ENCODE peak calls at places on chromosomes 12 and 14, in nine cellular contexts. One of them, this sample, is unnamed. For H3K27me3, the result is how much of the 10 kb centered on the place peaks cover.

GRCh38 chr14:32134448-32135070 is 57.5 kb downstream of the ARHGAP5 start:
- DNase-seq in upper lobe of right lung: no peak
- DNase-seq in hepatocyte: no peak
- DNase-seq in CD8-positive, alpha-beta T cell: no peak
- DNase-seq in HL-60: no peak
- DNase-seq in AG04450: no peak
- DNase-seq in suprapubic skin: no peak
- DNase-seq in PC-9: peak
- DNase-seq in GM06990: no peak
- DNase-seq in this sample: no peak

GRCh38 chr12:124377981-124378509 is 83.2 kb downstream of the RFLNA start:
- DNase-seq in HL-60: no peak
- DNase-seq in hepatocyte: no peak
- DNase-seq in CD8-positive, alpha-beta T cell: no peak
- DNase-seq in suprapubic skin: no peak
- DNase-seq in PC-9: no peak
- DNase-seq in GM06990: no peak
- DNase-seq in AG04450: no peak
- DNase-seq in upper lobe of right lung: no peak
- DNase-seq in this sample: no peak

GRCh38 chr14:75811136-75811839 is 150.2 kb downstream of the TTLL5 start:
- DNase-seq in PC-9: no peak
- DNase-seq in GM06990: no peak
- DNase-seq in CD8-positive, alpha-beta T cell: no peak
- DNase-seq in AG04450: no peak
- DNase-seq in suprapubic skin: no peak
- DNase-seq in hepatocyte: no peak
- DNase-seq in HL-60: no peak
- DNase-seq in upper lobe of right lung: no peak
- DNase-seq in this sample: no peak

GRCh38 chr12:55719371-55719770 is 822 bp upstream of the RDH5 start:
- DNase-seq in CD8-positive, alpha-beta T cell: no peak
- DNase-seq in hepatocyte: no peak
- DNase-seq in HL-60: no peak
- DNase-seq in GM06990: no peak
- DNase-seq in suprapubic skin: no peak
- DNase-seq in upper lobe of right lung: no peak
- DNase-seq in PC-9: no peak
- DNase-seq in AG04450: no peak
- DNase-seq in this sample: no peak

GRCh38 chr12:80269953-80270552 is 170.7 kb downstream of the OTOGL start:
- DNase-seq in CD8-positive, alpha-beta T cell: no peak
- DNase-seq in PC-9: no peak
- DNase-seq in AG04450: peak
- DNase-seq in hepatocyte: peak
- DNase-seq in HL-60: peak
- DNase-seq in GM06990: no peak
- DNase-seq in suprapubic skin: no peak
- DNase-seq in upper lobe of right lung: no peak
- DNase-seq in this sample: peak

GRCh38 chr12:3683670-3684069 is 69.2 kb downstream of the CRACR2A start:
- DNase-seq in hepatocyte: no peak
- DNase-seq in GM06990: no peak
- DNase-seq in PC-9: no peak
- DNase-seq in upper lobe of right lung: no peak
- DNase-seq in AG04450: no peak
- DNase-seq in suprapubic skin: no peak
- DNase-seq in CD8-positive, alpha-beta T cell: no peak
- DNase-seq in HL-60: no peak
- DNase-seq in this sample: no peak

GRCh38 chr12:52307836-52308806 is 13.1 kb downstream of the KRT83 start:
- DNase-seq in PC-9: peak
- DNase-seq in AG04450: no peak
- DNase-seq in CD8-positive, alpha-beta T cell: peak
- DNase-seq in GM06990: peak
- DNase-seq in upper lobe of right lung: peak
- DNase-seq in HL-60: peak
- DNase-seq in hepatocyte: peak
- DNase-seq in suprapubic skin: no peak
- DNase-seq in this sample: no peak

GRCh38 chr12:71755146-71755892 is 656 bp downstream of the RAB21 start:
- DNase-seq in HL-60: peak
- DNase-seq in upper lobe of right lung: peak
- DNase-seq in PC-9: peak
- DNase-seq in CD8-positive, alpha-beta T cell: peak
- DNase-seq in AG04450: no peak
- DNase-seq in GM06990: peak
- DNase-seq in hepatocyte: peak
- DNase-seq in suprapubic skin: no peak
- DNase-seq in this sample: peak

GRCh38 chr14:35878272-35879140 is 52.4 kb downstream of the BRMS1L start:
- DNase-seq in HL-60: no peak
- DNase-seq in AG04450: peak
- DNase-seq in hepatocyte: peak
- DNase-seq in GM06990: no peak
- DNase-seq in suprapubic skin: no peak
- DNase-seq in CD8-positive, alpha-beta T cell: no peak
- DNase-seq in upper lobe of right lung: no peak
- DNase-seq in PC-9: peak
- DNase-seq in this sample: peak

GRCh38 chr12:52044284-52044983 is 6.8 kb upstream of the NR4A1 start:
- DNase-seq in hepatocyte: no peak
- DNase-seq in HL-60: no peak
- DNase-seq in upper lobe of right lung: peak
- DNase-seq in CD8-positive, alpha-beta T cell: no peak
- DNase-seq in GM06990: no peak
- DNase-seq in PC-9: peak
- DNase-seq in AG04450: no peak
- DNase-seq in suprapubic skin: peak
- DNase-seq in this sample: no peak

GRCh38 chr12:57897296-57897974 is 43.9 kb upstream of the ATP23 start:
- DNase-seq in HL-60: no peak
- DNase-seq in GM06990: no peak
- DNase-seq in upper lobe of right lung: no peak
- DNase-seq in AG04450: no peak
- DNase-seq in CD8-positive, alpha-beta T cell: no peak
- DNase-seq in hepatocyte: no peak
- DNase-seq in suprapubic skin: no peak
- DNase-seq in PC-9: no peak
- DNase-seq in this sample: no peak

GRCh38 chr14:79540394-79540793 is 670.9 kb downstream of the DIO2 start:
- DNase-seq in upper lobe of right lung: no peak
- DNase-seq in suprapubic skin: no peak
- DNase-seq in AG04450: no peak
- DNase-seq in CD8-positive, alpha-beta T cell: no peak
- DNase-seq in hepatocyte: no peak
- DNase-seq in HL-60: no peak
- DNase-seq in PC-9: peak
- DNase-seq in GM06990: no peak
- DNase-seq in this sample: no peak

DNA sequence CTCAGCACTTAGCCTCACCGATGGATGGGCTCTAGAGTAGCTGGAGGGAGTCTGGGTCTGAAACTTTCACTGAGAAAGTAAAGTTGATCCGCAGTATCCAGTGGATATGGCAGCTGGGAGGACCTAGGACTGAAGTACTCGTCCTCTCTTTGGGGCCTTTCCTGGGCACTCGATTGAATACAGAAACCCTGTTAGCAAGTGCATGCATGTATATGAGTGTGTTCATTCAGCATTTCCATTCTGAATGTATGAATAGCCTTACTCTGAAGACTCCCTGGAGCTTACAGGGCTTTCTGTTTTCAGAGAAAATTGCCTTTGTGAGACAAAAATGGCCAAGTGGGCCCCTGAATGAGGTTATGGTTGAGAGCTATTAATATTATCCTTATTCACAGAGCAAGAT is 62.8 kb downstream of the DAD1 start:
- DNase-seq in suprapubic skin: no peak
- DNase-seq in CD8-positive, alpha-beta T cell: no peak
- DNase-seq in AG04450: no peak
- DNase-seq in HL-60: no peak
- DNase-seq in PC-9: no peak
- DNase-seq in upper lobe of right lung: no peak
- DNase-seq in hepatocyte: no peak
- DNase-seq in GM06990: no peak
- DNase-seq in this sample: no peak
- H3K4me3 ChIP-seq in suprapubic skin: no peak
- H3K4me3 ChIP-seq in CD8-positive, alpha-beta T cell: peak
- H3K4me3 ChIP-seq in AG04450: no peak
- H3K4me3 ChIP-seq in HL-60: no peak
- H3K4me3 ChIP-seq in PC-9: no peak
- H3K4me3 ChIP-seq in upper lobe of right lung: no peak
- H3K4me3 ChIP-seq in hepatocyte: no peak
- H3K4me3 ChIP-seq in GM06990: no peak
- H3K4me3 ChIP-seq in this sample: no peak

DNA sequence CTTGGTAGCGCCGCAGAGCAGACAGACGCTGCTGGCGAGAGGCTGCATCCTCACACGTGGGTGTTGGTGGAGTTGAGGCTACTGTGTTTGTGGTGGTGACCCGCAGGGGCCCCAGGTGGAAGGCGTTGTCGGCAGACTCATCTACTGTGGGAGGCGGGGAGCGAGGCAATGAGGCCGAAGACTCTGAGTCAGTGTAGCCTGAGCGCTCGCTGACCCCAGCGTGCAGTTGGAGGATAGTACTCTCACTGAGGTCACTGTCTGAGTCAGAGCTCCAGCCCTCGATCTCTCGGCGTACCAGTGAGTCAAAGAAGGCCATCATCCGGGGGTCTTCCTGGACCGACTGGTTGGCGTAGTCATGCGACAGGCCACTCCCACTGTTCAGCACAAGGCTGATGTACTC is 76.0 kb upstream of the ACTN1 start:
- DNase-seq in CD8-positive, alpha-beta T cell: no peak
- DNase-seq in HL-60: no peak
- DNase-seq in suprapubic skin: no peak
- DNase-seq in PC-9: peak
- DNase-seq in hepatocyte: no peak
- DNase-seq in AG04450: peak
- DNase-seq in GM06990: no peak
- DNase-seq in upper lobe of right lung: no peak
- DNase-seq in this sample: peak
- H3K27me3 ChIP-seq in CD8-positive, alpha-beta T cell: under half
- H3K27me3 ChIP-seq in HL-60: under half
- H3K27me3 ChIP-seq in suprapubic skin: under half
- H3K27me3 ChIP-seq in PC-9: under half
- H3K27me3 ChIP-seq in hepatocyte: under half
- H3K27me3 ChIP-seq in AG04450: under half
- H3K27me3 ChIP-seq in GM06990: under half
- H3K27me3 ChIP-seq in upper lobe of right lung: under half
- H3K27me3 ChIP-seq in this sample: under half

GRCh38 chr14:96663076-96663475 is 134.1 kb upstream of the VRK1 start:
- DNase-seq in PC-9: no peak
- DNase-seq in AG04450: no peak
- DNase-seq in GM06990: no peak
- DNase-seq in suprapubic skin: peak
- DNase-seq in hepatocyte: no peak
- DNase-seq in HL-60: no peak
- DNase-seq in CD8-positive, alpha-beta T cell: no peak
- DNase-seq in upper lobe of right lung: no peak
- DNase-seq in this sample: no peak

GRCh38 chr14:96663491-96664067 is 133.6 kb upstream of the VRK1 start:
- DNase-seq in hepatocyte: no peak
- DNase-seq in GM06990: no peak
- DNase-seq in suprapubic skin: peak
- DNase-seq in upper lobe of right lung: no peak
- DNase-seq in PC-9: no peak
- DNase-seq in HL-60: no peak
- DNase-seq in CD8-positive, alpha-beta T cell: no peak
- DNase-seq in AG04450: no peak
- DNase-seq in this sample: no peak

GRCh38 chr14:96662116-96662901 is 134.9 kb upstream of the VRK1 start:
- DNase-seq in hepatocyte: no peak
- DNase-seq in CD8-positive, alpha-beta T cell: no peak
- DNase-seq in PC-9: no peak
- DNase-seq in upper lobe of right lung: no peak
- DNase-seq in HL-60: no peak
- DNase-seq in suprapubic skin: peak
- DNase-seq in AG04450: no peak
- DNase-seq in GM06990: no peak
- DNase-seq in this sample: no peak

GRCh38 chr14:96670391-96670790 is 126.8 kb upstream of the VRK1 start:
- DNase-seq in suprapubic skin: no peak
- DNase-seq in PC-9: no peak
- DNase-seq in HL-60: no peak
- DNase-seq in GM06990: no peak
- DNase-seq in hepatocyte: no peak
- DNase-seq in CD8-positive, alpha-beta T cell: no peak
- DNase-seq in AG04450: no peak
- DNase-seq in upper lobe of right lung: no peak
- DNase-seq in this sample: no peak

GRCh38 chr14:96666088-96666487 is 131.1 kb upstream of the VRK1 start:
- DNase-seq in AG04450: no peak
- DNase-seq in hepatocyte: no peak
- DNase-seq in PC-9: no peak
- DNase-seq in GM06990: no peak
- DNase-seq in upper lobe of right lung: no peak
- DNase-seq in suprapubic skin: peak
- DNase-seq in HL-60: no peak
- DNase-seq in CD8-positive, alpha-beta T cell: no peak
- DNase-seq in this sample: no peak
- TF ChIP-seq CTCF in AG04450: no peak
- TF ChIP-seq CTCF in hepatocyte: no peak
- TF ChIP-seq CTCF in PC-9: no peak
- TF ChIP-seq CTCF in GM06990: peak
- TF ChIP-seq CTCF in upper lobe of right lung: no peak
- TF ChIP-seq CTCF in suprapubic skin: no peak
- TF ChIP-seq CTCF in HL-60: no peak
- TF ChIP-seq CTCF in CD8-positive, alpha-beta T cell: no peak
- TF ChIP-seq CTCF in this sample: no peak

GRCh38 chr14:31047503-31047902 is 21.3 kb upstream of the STRN3 start:
- DNase-seq in PC-9: no peak
- DNase-seq in upper lobe of right lung: no peak
- DNase-seq in CD8-positive, alpha-beta T cell: no peak
- DNase-seq in HL-60: no peak
- DNase-seq in suprapubic skin: no peak
- DNase-seq in GM06990: no peak
- DNase-seq in AG04450: no peak
- DNase-seq in hepatocyte: no peak
- DNase-seq in this sample: no peak
- H3K4me3 ChIP-seq in PC-9: no peak
- H3K4me3 ChIP-seq in upper lobe of right lung: no peak
- H3K4me3 ChIP-seq in CD8-positive, alpha-beta T cell: no peak
- H3K4me3 ChIP-seq in HL-60: no peak
- H3K4me3 ChIP-seq in suprapubic skin: no peak
- H3K4me3 ChIP-seq in GM06990: no peak
- H3K4me3 ChIP-seq in AG04450: no peak
- H3K4me3 ChIP-seq in hepatocyte: no peak
- H3K4me3 ChIP-seq in this sample: no peak

GRCh38 chr14:97414718-97415098 is 617.5 kb downstream of the VRK1 start:
- DNase-seq in suprapubic skin: no peak
- DNase-seq in CD8-positive, alpha-beta T cell: no peak
- DNase-seq in hepatocyte: no peak
- DNase-seq in upper lobe of right lung: no peak
- DNase-seq in HL-60: no peak
- DNase-seq in PC-9: no peak
- DNase-seq in GM06990: no peak
- DNase-seq in AG04450: no peak
- DNase-seq in this sample: no peak
- H3K27me3 ChIP-seq in suprapubic skin: under half
- H3K27me3 ChIP-seq in CD8-positive, alpha-beta T cell: under half
- H3K27me3 ChIP-seq in hepatocyte: half or more
- H3K27me3 ChIP-seq in upper lobe of right lung: half or more
- H3K27me3 ChIP-seq in HL-60: under half
- H3K27me3 ChIP-seq in PC-9: under half
- H3K27me3 ChIP-seq in GM06990: under half
- H3K27me3 ChIP-seq in AG04450: under half
- H3K27me3 ChIP-seq in this sample: under half